ENCODE peak calls at places on chromosomes 16 and 17, in nine cellular contexts. S is nephron progenitor cell; Y is brain microvascular endothelial cell; T is GM13976; R is AG09319; N is cardiac fibroblast; K is activated CD4-positive, alpha-beta T cell treated with anti-CD3 and anti-CD28 coated beads for 1 hour; A is HS-27A; V is endothelial cell. P is an unnamed sample.

GRCh38 chr16:29757950-29758466 is 12.2 kb upstream of the C16orf54 start:
- DNase-seq in R (peak; percentile 15), K (no peak), S (no peak), N (peak; percentile 88), T (no peak), V (no peak), Y (peak; percentile 28), A (no peak), P (no peak)

GRCh38 chr17:78324391-78325075 is 35.3 kb downstream of the SOCS3 start:
- DNase-seq in R (peak; percentile 90), V (peak; percentile 80), Y (peak; percentile 86), N (peak; percentile 98), A (no peak), S (peak; percentile 61), T (no peak), K (no peak), P (no peak)

GRCh38 chr17:45020354-45021138 is 30.9 kb downstream of the DCAKD start:
- DNase-seq in A (no peak), S (peak; percentile 49), Y (peak; percentile 15), T (no peak), N (peak; percentile 65), K (no peak), V (peak; percentile 54), R (no peak), P (no peak)

GRCh38 chr17:45857977-45858708 is 13.5 kb downstream of the SPPL2C start:
- DNase-seq in S (peak; percentile 79), K (no peak), A (no peak), Y (peak; percentile 22), R (no peak), N (peak; percentile 34), T (no peak), V (peak; percentile 66), P (no peak)

GRCh38 chr17:42133461-42134041 is 10.9 kb downstream of the HSPB9 start:
- DNase-seq in S (no peak), R (no peak), T (peak; percentile 61), Y (no peak), N (no peak), A (no peak), V (no peak), K (no peak), P (peak; percentile 92)

GRCh38 chr16:73036074-73036826 is 11.7 kb downstream of the ZFHX3 start:
- DNase-seq in S (no peak), A (no peak), T (peak; percentile 75), N (no peak), K (no peak), R (no peak), Y (no peak), V (no peak), P (no peak)

GRCh38 chr16:24819462-24820040 is 26.2 kb upstream of the SLC5A11 start:
- DNase-seq in Y (no peak), K (no peak), N (peak; percentile 16), S (no peak), V (no peak), R (no peak), A (no peak), T (no peak), P (no peak)

GRCh38 chr16:29662000-29662728 is 883 bp upstream of the SPN start:
- DNase-seq in S (no peak), A (no peak), K (no peak), N (no peak), T (no peak), Y (no peak), V (no peak), R (no peak), P (no peak)

GRCh38 chr17:80485846-80486245 is 9.4 kb upstream of the NPTX1 start:
- DNase-seq in K (no peak), V (no peak), A (no peak), Y (no peak), S (no peak), T (peak; percentile 67), N (no peak), R (no peak), P (peak; percentile 51)

GRCh38 chr17:8563981-8564602 is 66.4 kb downstream of the MYH10 start:
- DNase-seq in A (no peak), S (no peak), K (no peak), V (no peak), Y (no peak), N (no peak), R (peak; percentile 27), T (no peak), P (no peak)

GRCh38 chr17:9253308-9253707 is 232.0 kb downstream of the NTN1 start:
- DNase-seq in A (no peak), V (no peak), S (no peak), T (no peak), Y (no peak), K (no peak), N (no peak), R (no peak), P (no peak)

GRCh38 chr17:18993876-18994275 is 10.7 kb downstream of the FAM83G start:
- DNase-seq in V (no peak), K (no peak), T (no peak), R (no peak), A (no peak), N (peak; percentile 33), S (no peak), Y (peak; percentile 63), P (no peak)

GRCh38 chr17:2050871-2051387 is 4.0 kb upstream of the HIC1 start:
- DNase-seq in Y (no peak), T (no peak), R (no peak), S (peak; percentile 37), K (no peak), N (peak; percentile 65), V (peak; percentile 33), A (no peak), P (no peak)

GRCh38 chr17:9074106-9074505 is 52.8 kb downstream of the NTN1 start:
- DNase-seq in S (no peak), T (no peak), Y (no peak), V (no peak), N (no peak), R (no peak), K (no peak), A (no peak), P (no peak)

GRCh38 chr17:64457156-64457555 is 8.2 kb downstream of the MILR1 start:
- DNase-seq in N (peak; percentile 39), R (no peak), K (no peak), A (peak; percentile 33), Y (peak; percentile 67), S (no peak), T (no peak), V (no peak), P (no peak)

GRCh38 chr17:75124041-75124818 is 7.3 kb downstream of the NT5C start:
- DNase-seq in N (peak; percentile 82), S (no peak), A (peak; percentile 91), K (peak; percentile 63), Y (peak; percentile 49), T (no peak), R (no peak), V (no peak), P (no peak)

P was measured in Jurkat, Clone E6-1.